ENCODE peak calls at places on chromosomes 3 and 15, in eight cellular contexts. U is right cardiac atrium; I is stimulated activated CD8-positive, alpha-beta memory T cell treated with anti-CD3 and anti-CD28 coated beads, Interleukin-4, amount 100 ng/mL, for 1 hour; A is left cardiac atrium; R is NCI-H345; C is CD4-positive, alpha-beta T cell; P is NCI-H2081 treated with DMSO at 0.1 percent for 48 hours; W is stimulated activated CD4-positive, alpha-beta T cell treated with anti-CD3 and anti-CD28 coated beads, Interleukin-1b, Interleukin-23, amount 100 ng/mL, for 4 hours. J is an unnamed sample.

GRCh38 chr3:86537171-86537570 is 453.8 kb downstream of the VGLL3 start:
- DNase-seq in U (no peak), I (no peak), A (no peak), R (no peak), C (no peak), P (no peak), W (no peak), J (no peak)

GRCh38 chr3:183159319-183159718 is 3.2 kb downstream of the LAMP3 start:
- DNase-seq in U (no peak), I (no peak), A (no peak), R (no peak), C (no peak), P (no peak), W (no peak), J (no peak)

GRCh38 chr3:159159546-159159945 is 357.7 kb downstream of the MFSD1 start:
- DNase-seq in U (no peak), I (no peak), A (no peak), R (no peak), C (no peak), P (no peak), W (no peak), J (no peak)

GRCh38 chr3:188581791-188582190 is 427.8 kb downstream of the LPP start:
- DNase-seq in U (no peak), I (no peak), A (no peak), R (no peak), C (no peak), P (no peak), W (no peak), J (no peak)

GRCh38 chr15:36284911-36285310 is 294.5 kb upstream of the CDIN1 start:
- DNase-seq in U (no peak), I (no peak), A (no peak), R (no peak), C (no peak), P (no peak), W (no peak), J (no peak)

GRCh38 chr15:101458158-101458895 is 31.2 kb downstream of the PCSK6 start:
- DNase-seq in U (no peak), I (no peak), A (no peak), R (no peak), C (no peak), P (no peak), W (no peak), J (no peak)

GRCh38 chr3:162142511-162142910 is 645.9 kb downstream of the OTOL1 start:
- DNase-seq in U (no peak), I (no peak), A (no peak), R (no peak), C (no peak), P (no peak), W (no peak), J (no peak)

GRCh38 chr3:14846481-14846880 is 27.7 kb downstream of the FGD5 start:
- DNase-seq in U (no peak), I (no peak), A (no peak), R (no peak), C (no peak), P (no peak), W (no peak), J (no peak)

GRCh38 chr3:38003371-38003816 is 12.8 kb downstream of the VILL start:
- DNase-seq in U (peak), I (peak), A (peak), R (peak), C (peak), P (no peak), W (peak), J (no peak)

J was measured in osteocyte.